ENCODE peak calls at places on chromosomes 13 and 19, in nine cellular contexts. O is CD8-positive, alpha-beta memory T cell; K is Calu3; Q is left ventricle myocardium inferior; D is heart left ventricle; J is stimulated activated CD4-positive, alpha-beta T cell treated with anti-CD3 and anti-CD28 coated beads, Interleukin-2, amount 100 ng/mL, for 4 hours; R is T-cell; P is adrenal gland; B is mucosa of descending colon. Z is an unnamed sample.

GRCh38 chr19:39197808-39198207 is 1.0 kb downstream of the NCCRP1 start:
- DNase-seq in O (no peak), P (no peak), B (no peak), R (no peak), D (no peak), J (no peak), K (no peak), Q (no peak), Z (no peak)

GRCh38 chr19:16587031-16588023 is 15.1 kb upstream of the SLC35E1 start:
- DNase-seq in B (peak; percentile 82), P (no peak), K (no peak), Q (no peak), D (no peak), J (peak; percentile 57), R (peak; percentile 66), O (peak; percentile 62), Z (no peak)

GRCh38 chr13:84946144-84946543 is 853.1 kb downstream of the SLITRK6 start:
- DNase-seq in J (no peak), K (no peak), B (no peak), Q (no peak), O (no peak), D (no peak), P (no peak), R (no peak), Z (no peak)

GRCh38 chr13:28059214-28059613 is 41.2 kb downstream of the FLT3 start:
- DNase-seq in D (peak; percentile 37), O (no peak), K (peak; percentile 48), P (peak; percentile 42), Q (no peak), R (peak; percentile 38), B (no peak), J (peak; percentile 24), Z (peak; percentile 22)

GRCh38 chr13:38662362-38662761 is 24.5 kb upstream of the FREM2 start:
- DNase-seq in D (no peak), R (no peak), Q (no peak), K (no peak), B (no peak), P (peak; percentile 74), J (no peak), O (no peak), Z (no peak)

GRCh38 chr19:3176715-3177501 is 1.7 kb upstream of the S1PR4 start:
- DNase-seq in J (peak; percentile 70), Q (no peak), D (no peak), P (no peak), K (peak; percentile 69), O (peak; percentile 67), B (peak; percentile 80), R (peak; percentile 55), Z (peak; percentile 53)

GRCh38 chr19:10417598-10418280 is 2.6 kb upstream of the PDE4A start:
- DNase-seq in R (no peak), O (no peak), D (no peak), B (no peak), Q (no peak), P (no peak), J (no peak), K (no peak), Z (no peak)

GRCh38 chr19:47613165-47614146 is 4.5 kb downstream of the BICRA start:
- DNase-seq in O (no peak), D (no peak), P (peak; percentile 42), J (no peak), Q (no peak), B (no peak), K (no peak), R (no peak), Z (no peak)

GRCh38 chr13:104993708-104994107 is 1541.8 kb downstream of the EFNB2 start:
- DNase-seq in O (no peak), J (no peak), Q (no peak), P (no peak), R (no peak), K (no peak), B (no peak), D (no peak), Z (no peak)

GRCh38 chr19:8457209-8457608 is 12.4 kb downstream of the HNRNPM start:
- DNase-seq in P (no peak), K (no peak), Q (no peak), B (no peak), D (no peak), R (no peak), O (no peak), J (no peak), Z (no peak)

GRCh38 chr13:57634829-57635165 is 3.3 kb downstream of the PCDH17 start:
- DNase-seq in B (no peak), Q (no peak), R (no peak), J (no peak), D (peak; percentile 30), O (no peak), P (no peak), K (no peak), Z (no peak)

GRCh38 chr19:32916969-32917611 is 47.5 kb upstream of the SLC7A9 start:
- DNase-seq in O (no peak), D (no peak), K (no peak), B (no peak), P (no peak), R (no peak), J (no peak), Q (no peak), Z (no peak)

GRCh38 chr13:31982540-31982939 is 49.0 kb upstream of the FRY start:
- DNase-seq in P (peak; percentile 79), Q (peak; percentile 68), O (no peak), B (no peak), K (peak; percentile 83), J (no peak), D (peak; percentile 85), R (no peak), Z (no peak)

Z was measured in T-helper 1 cell.